ENCODE peak calls at places on chromosomes 12 and 14, in seven cellular contexts. One of them, this sample, is unnamed.

GRCh38 chr14:67400434-67400833 is 11.5 kb downstream of the PLEK2 start:
- DNase-seq in activated CD4-positive, alpha-beta T cell treated with anti-CD3 and anti-CD28 coated beads, Interleukin-2, amount 50 U/mL, for 24 hours: no peak
- DNase-seq in mucosa of gallbladder: peak
- DNase-seq in WTC11: no peak
- DNase-seq in iris pigment epithelial cell: no peak
- DNase-seq in fibroblast of the aortic adventitia: no peak
- DNase-seq in brain microvascular endothelial cell: no peak
- DNase-seq in this sample: no peak

GRCh38 chr14:105492966-105493871 is 2.2 kb downstream of the TEDC1 start:
- DNase-seq in activated CD4-positive, alpha-beta T cell treated with anti-CD3 and anti-CD28 coated beads, Interleukin-2, amount 50 U/mL, for 24 hours: no peak
- DNase-seq in mucosa of gallbladder: no peak
- DNase-seq in WTC11: no peak
- DNase-seq in iris pigment epithelial cell: no peak
- DNase-seq in fibroblast of the aortic adventitia: no peak
- DNase-seq in brain microvascular endothelial cell: no peak
- DNase-seq in this sample: peak

GRCh38 chr14:72433511-72433910 is 460.4 kb downstream of the DPF3 start:
- DNase-seq in activated CD4-positive, alpha-beta T cell treated with anti-CD3 and anti-CD28 coated beads, Interleukin-2, amount 50 U/mL, for 24 hours: no peak
- DNase-seq in mucosa of gallbladder: no peak
- DNase-seq in WTC11: no peak
- DNase-seq in iris pigment epithelial cell: peak
- DNase-seq in fibroblast of the aortic adventitia: peak
- DNase-seq in brain microvascular endothelial cell: peak
- DNase-seq in this sample: no peak

GRCh38 chr14:32201196-32201815 is 539 bp upstream of the RNU6-7 start:
- DNase-seq in activated CD4-positive, alpha-beta T cell treated with anti-CD3 and anti-CD28 coated beads, Interleukin-2, amount 50 U/mL, for 24 hours: peak
- DNase-seq in mucosa of gallbladder: peak
- DNase-seq in WTC11: peak
- DNase-seq in iris pigment epithelial cell: peak
- DNase-seq in fibroblast of the aortic adventitia: peak
- DNase-seq in brain microvascular endothelial cell: peak
- DNase-seq in this sample: peak

GRCh38 chr12:7512528-7512927 is 9.0 kb upstream of the CD163 start:
- DNase-seq in activated CD4-positive, alpha-beta T cell treated with anti-CD3 and anti-CD28 coated beads, Interleukin-2, amount 50 U/mL, for 24 hours: no peak
- DNase-seq in mucosa of gallbladder: no peak
- DNase-seq in WTC11: no peak
- DNase-seq in iris pigment epithelial cell: peak
- DNase-seq in fibroblast of the aortic adventitia: peak
- DNase-seq in brain microvascular endothelial cell: peak
- DNase-seq in this sample: no peak

GRCh38 chr12:124233846-124234620 is 60.9 kb upstream of the RFLNA start:
- DNase-seq in activated CD4-positive, alpha-beta T cell treated with anti-CD3 and anti-CD28 coated beads, Interleukin-2, amount 50 U/mL, for 24 hours: no peak
- DNase-seq in mucosa of gallbladder: no peak
- DNase-seq in WTC11: no peak
- DNase-seq in iris pigment epithelial cell: peak
- DNase-seq in fibroblast of the aortic adventitia: peak
- DNase-seq in brain microvascular endothelial cell: peak
- DNase-seq in this sample: no peak

GRCh38 chr12:121866331-121866730 is 7.7 kb upstream of the HPD start:
- DNase-seq in activated CD4-positive, alpha-beta T cell treated with anti-CD3 and anti-CD28 coated beads, Interleukin-2, amount 50 U/mL, for 24 hours: no peak
- DNase-seq in mucosa of gallbladder: no peak
- DNase-seq in WTC11: no peak
- DNase-seq in iris pigment epithelial cell: no peak
- DNase-seq in fibroblast of the aortic adventitia: peak
- DNase-seq in brain microvascular endothelial cell: no peak
- DNase-seq in this sample: no peak

GRCh38 chr12:3458041-3458440 is 33.0 kb upstream of the PRMT8 start:
- DNase-seq in activated CD4-positive, alpha-beta T cell treated with anti-CD3 and anti-CD28 coated beads, Interleukin-2, amount 50 U/mL, for 24 hours: no peak
- DNase-seq in mucosa of gallbladder: no peak
- DNase-seq in WTC11: no peak
- DNase-seq in iris pigment epithelial cell: peak
- DNase-seq in fibroblast of the aortic adventitia: no peak
- DNase-seq in brain microvascular endothelial cell: no peak
- DNase-seq in this sample: no peak

GRCh38 chr12:52603314-52603713 is 2.1 kb upstream of the KRT72 start:
- DNase-seq in activated CD4-positive, alpha-beta T cell treated with anti-CD3 and anti-CD28 coated beads, Interleukin-2, amount 50 U/mL, for 24 hours: no peak
- DNase-seq in mucosa of gallbladder: no peak
- DNase-seq in WTC11: no peak
- DNase-seq in iris pigment epithelial cell: no peak
- DNase-seq in fibroblast of the aortic adventitia: no peak
- DNase-seq in brain microvascular endothelial cell: no peak
- DNase-seq in this sample: no peak

GRCh38 chr12:66403746-66404145 is 101.5 kb downstream of the HELB start:
- DNase-seq in activated CD4-positive, alpha-beta T cell treated with anti-CD3 and anti-CD28 coated beads, Interleukin-2, amount 50 U/mL, for 24 hours: no peak
- DNase-seq in mucosa of gallbladder: no peak
- DNase-seq in WTC11: no peak
- DNase-seq in iris pigment epithelial cell: no peak
- DNase-seq in fibroblast of the aortic adventitia: no peak
- DNase-seq in brain microvascular endothelial cell: no peak
- DNase-seq in this sample: no peak

GRCh38 chr14:84767434-84767833 is 762.5 kb upstream of the FLRT2 start:
- DNase-seq in activated CD4-positive, alpha-beta T cell treated with anti-CD3 and anti-CD28 coated beads, Interleukin-2, amount 50 U/mL, for 24 hours: no peak
- DNase-seq in mucosa of gallbladder: no peak
- DNase-seq in WTC11: no peak
- DNase-seq in iris pigment epithelial cell: no peak
- DNase-seq in fibroblast of the aortic adventitia: no peak
- DNase-seq in brain microvascular endothelial cell: no peak
- DNase-seq in this sample: no peak

GRCh38 chr12:62793256-62794217 is 141.4 kb downstream of the PPM1H start:
- DNase-seq in activated CD4-positive, alpha-beta T cell treated with anti-CD3 and anti-CD28 coated beads, Interleukin-2, amount 50 U/mL, for 24 hours: peak
- DNase-seq in mucosa of gallbladder: peak
- DNase-seq in WTC11: peak
- DNase-seq in iris pigment epithelial cell: peak
- DNase-seq in fibroblast of the aortic adventitia: peak
- DNase-seq in brain microvascular endothelial cell: peak
- DNase-seq in this sample: peak

GRCh38 chr12:2179058-2179457 is 126.3 kb downstream of the CACNA1C start:
- DNase-seq in activated CD4-positive, alpha-beta T cell treated with anti-CD3 and anti-CD28 coated beads, Interleukin-2, amount 50 U/mL, for 24 hours: no peak
- DNase-seq in mucosa of gallbladder: no peak
- DNase-seq in WTC11: no peak
- DNase-seq in iris pigment epithelial cell: no peak
- DNase-seq in fibroblast of the aortic adventitia: no peak
- DNase-seq in brain microvascular endothelial cell: no peak
- DNase-seq in this sample: no peak

GRCh38 chr12:6333566-6333965 is 8.3 kb downstream of the TNFRSF1A start:
- DNase-seq in activated CD4-positive, alpha-beta T cell treated with anti-CD3 and anti-CD28 coated beads, Interleukin-2, amount 50 U/mL, for 24 hours: no peak
- DNase-seq in mucosa of gallbladder: no peak
- DNase-seq in WTC11: no peak
- DNase-seq in iris pigment epithelial cell: peak
- DNase-seq in fibroblast of the aortic adventitia: peak
- DNase-seq in brain microvascular endothelial cell: peak
- DNase-seq in this sample: no peak

GRCh38 chr12:74328623-74329022 is 209.0 kb upstream of the ATXN7L3B start:
- DNase-seq in activated CD4-positive, alpha-beta T cell treated with anti-CD3 and anti-CD28 coated beads, Interleukin-2, amount 50 U/mL, for 24 hours: no peak
- DNase-seq in mucosa of gallbladder: no peak
- DNase-seq in WTC11: no peak
- DNase-seq in iris pigment epithelial cell: no peak
- DNase-seq in fibroblast of the aortic adventitia: no peak
- DNase-seq in brain microvascular endothelial cell: no peak
- DNase-seq in this sample: no peak

GRCh38 chr14:90580381-90581335 is 183.8 kb downstream of the CALM1 start:
- DNase-seq in activated CD4-positive, alpha-beta T cell treated with anti-CD3 and anti-CD28 coated beads, Interleukin-2, amount 50 U/mL, for 24 hours: no peak
- DNase-seq in mucosa of gallbladder: no peak
- DNase-seq in WTC11: no peak
- DNase-seq in iris pigment epithelial cell: peak
- DNase-seq in fibroblast of the aortic adventitia: no peak
- DNase-seq in brain microvascular endothelial cell: no peak
- DNase-seq in this sample: no peak

GRCh38 chr12:61654698-61655097 is 605.5 kb upstream of the USP15 start:
- DNase-seq in activated CD4-positive, alpha-beta T cell treated with anti-CD3 and anti-CD28 coated beads, Interleukin-2, amount 50 U/mL, for 24 hours: no peak
- DNase-seq in mucosa of gallbladder: no peak
- DNase-seq in WTC11: no peak
- DNase-seq in iris pigment epithelial cell: no peak
- DNase-seq in fibroblast of the aortic adventitia: no peak
- DNase-seq in brain microvascular endothelial cell: peak
- DNase-seq in this sample: no peak

GRCh38 chr14:64417042-64417770 is 29.1 kb downstream of the MTHFD1 start:
- DNase-seq in activated CD4-positive, alpha-beta T cell treated with anti-CD3 and anti-CD28 coated beads, Interleukin-2, amount 50 U/mL, for 24 hours: no peak
- DNase-seq in mucosa of gallbladder: no peak
- DNase-seq in WTC11: no peak
- DNase-seq in iris pigment epithelial cell: peak
- DNase-seq in fibroblast of the aortic adventitia: peak
- DNase-seq in brain microvascular endothelial cell: peak
- DNase-seq in this sample: no peak

GRCh38 chr12:6615802-6616201 is 8.6 kb upstream of the CHD4 start:
- DNase-seq in activated CD4-positive, alpha-beta T cell treated with anti-CD3 and anti-CD28 coated beads, Interleukin-2, amount 50 U/mL, for 24 hours: no peak
- DNase-seq in mucosa of gallbladder: no peak
- DNase-seq in WTC11: no peak
- DNase-seq in iris pigment epithelial cell: no peak
- DNase-seq in fibroblast of the aortic adventitia: no peak
- DNase-seq in brain microvascular endothelial cell: no peak
- DNase-seq in this sample: no peak

GRCh38 chr14:104885973-104886689 is 21.1 kb downstream of the CEP170B start:
- DNase-seq in activated CD4-positive, alpha-beta T cell treated with anti-CD3 and anti-CD28 coated beads, Interleukin-2, amount 50 U/mL, for 24 hours: no peak
- DNase-seq in mucosa of gallbladder: no peak
- DNase-seq in WTC11: no peak
- DNase-seq in iris pigment epithelial cell: no peak
- DNase-seq in fibroblast of the aortic adventitia: no peak
- DNase-seq in brain microvascular endothelial cell: no peak
- DNase-seq in this sample: no peak

GRCh38 chr14:103973354-103973753 is 31.0 kb upstream of the RD3L start:
- DNase-seq in activated CD4-positive, alpha-beta T cell treated with anti-CD3 and anti-CD28 coated beads, Interleukin-2, amount 50 U/mL, for 24 hours: no peak
- DNase-seq in mucosa of gallbladder: no peak
- DNase-seq in WTC11: no peak
- DNase-seq in iris pigment epithelial cell: peak
- DNase-seq in fibroblast of the aortic adventitia: no peak
- DNase-seq in brain microvascular endothelial cell: no peak
- DNase-seq in this sample: no peak

GRCh38 chr12:89706551-89707348 is 1.9 kb downstream of the ATP2B1 start:
- DNase-seq in activated CD4-positive, alpha-beta T cell treated with anti-CD3 and anti-CD28 coated beads, Interleukin-2, amount 50 U/mL, for 24 hours: no peak
- DNase-seq in mucosa of gallbladder: no peak
- DNase-seq in WTC11: no peak
- DNase-seq in iris pigment epithelial cell: no peak
- DNase-seq in fibroblast of the aortic adventitia: no peak
- DNase-seq in brain microvascular endothelial cell: no peak
- DNase-seq in this sample: no peak

GRCh38 chr14:44847910-44848309 is 113.8 kb downstream of the KLHL28 start:
- DNase-seq in activated CD4-positive, alpha-beta T cell treated with anti-CD3 and anti-CD28 coated beads, Interleukin-2, amount 50 U/mL, for 24 hours: no peak
- DNase-seq in mucosa of gallbladder: no peak
- DNase-seq in WTC11: no peak
- DNase-seq in iris pigment epithelial cell: peak
- DNase-seq in fibroblast of the aortic adventitia: peak
- DNase-seq in brain microvascular endothelial cell: no peak
- DNase-seq in this sample: no peak

GRCh38 chr14:74524076-74524812 is 30.7 kb downstream of the ISCA2 start:
- DNase-seq in activated CD4-positive, alpha-beta T cell treated with anti-CD3 and anti-CD28 coated beads, Interleukin-2, amount 50 U/mL, for 24 hours: no peak
- DNase-seq in mucosa of gallbladder: no peak
- DNase-seq in WTC11: no peak
- DNase-seq in iris pigment epithelial cell: peak
- DNase-seq in fibroblast of the aortic adventitia: peak
- DNase-seq in brain microvascular endothelial cell: no peak
- DNase-seq in this sample: no peak

GRCh38 chr12:120588371-120588770 is 7.2 kb upstream of the POP5 start:
- DNase-seq in activated CD4-positive, alpha-beta T cell treated with anti-CD3 and anti-CD28 coated beads, Interleukin-2, amount 50 U/mL, for 24 hours: no peak
- DNase-seq in mucosa of gallbladder: no peak
- DNase-seq in WTC11: no peak
- DNase-seq in iris pigment epithelial cell: no peak
- DNase-seq in fibroblast of the aortic adventitia: no peak
- DNase-seq in brain microvascular endothelial cell: no peak
- DNase-seq in this sample: no peak

GRCh38 chr12:111767362-111768158 is 827 bp downstream of the ALDH2 start:
- DNase-seq in activated CD4-positive, alpha-beta T cell treated with anti-CD3 and anti-CD28 coated beads, Interleukin-2, amount 50 U/mL, for 24 hours: no peak
- DNase-seq in mucosa of gallbladder: no peak
- DNase-seq in WTC11: peak
- DNase-seq in iris pigment epithelial cell: no peak
- DNase-seq in fibroblast of the aortic adventitia: peak
- DNase-seq in brain microvascular endothelial cell: no peak
- DNase-seq in this sample: no peak

GRCh38 chr12:129570796-129571400 is 332.9 kb downstream of the TMEM132D start:
- DNase-seq in activated CD4-positive, alpha-beta T cell treated with anti-CD3 and anti-CD28 coated beads, Interleukin-2, amount 50 U/mL, for 24 hours: no peak
- DNase-seq in mucosa of gallbladder: no peak
- DNase-seq in WTC11: no peak
- DNase-seq in iris pigment epithelial cell: peak
- DNase-seq in fibroblast of the aortic adventitia: no peak
- DNase-seq in brain microvascular endothelial cell: peak
- DNase-seq in this sample: no peak

GRCh38 chr12:90036641-90037040 is 328.0 kb upstream of the ATP2B1 start:
- DNase-seq in activated CD4-positive, alpha-beta T cell treated with anti-CD3 and anti-CD28 coated beads, Interleukin-2, amount 50 U/mL, for 24 hours: no peak
- DNase-seq in mucosa of gallbladder: no peak
- DNase-seq in WTC11: no peak
- DNase-seq in iris pigment epithelial cell: peak
- DNase-seq in fibroblast of the aortic adventitia: peak
- DNase-seq in brain microvascular endothelial cell: no peak
- DNase-seq in this sample: no peak

GRCh38 chr14:92207012-92207927 is 85.5 kb downstream of the CPSF2 start:
- DNase-seq in activated CD4-positive, alpha-beta T cell treated with anti-CD3 and anti-CD28 coated beads, Interleukin-2, amount 50 U/mL, for 24 hours: no peak
- DNase-seq in mucosa of gallbladder: no peak
- DNase-seq in WTC11: peak
- DNase-seq in iris pigment epithelial cell: no peak
- DNase-seq in fibroblast of the aortic adventitia: no peak
- DNase-seq in brain microvascular endothelial cell: no peak
- DNase-seq in this sample: no peak

GRCh38 chr12:98883231-98883630 is 238.1 kb downstream of the APAF1 start:
- DNase-seq in activated CD4-positive, alpha-beta T cell treated with anti-CD3 and anti-CD28 coated beads, Interleukin-2, amount 50 U/mL, for 24 hours: no peak
- DNase-seq in mucosa of gallbladder: no peak
- DNase-seq in WTC11: no peak
- DNase-seq in iris pigment epithelial cell: no peak
- DNase-seq in fibroblast of the aortic adventitia: no peak
- DNase-seq in brain microvascular endothelial cell: no peak
- DNase-seq in this sample: no peak

GRCh38 chr12:130704606-130705005 is 11.5 kb downstream of the RIMBP2 start:
- DNase-seq in activated CD4-positive, alpha-beta T cell treated with anti-CD3 and anti-CD28 coated beads, Interleukin-2, amount 50 U/mL, for 24 hours: no peak
- DNase-seq in mucosa of gallbladder: no peak
- DNase-seq in WTC11: no peak
- DNase-seq in iris pigment epithelial cell: no peak
- DNase-seq in fibroblast of the aortic adventitia: no peak
- DNase-seq in brain microvascular endothelial cell: no peak
- DNase-seq in this sample: no peak

GRCh38 chr14:75542585-75543091 is 20.4 kb downstream of the BATF start:
- DNase-seq in activated CD4-positive, alpha-beta T cell treated with anti-CD3 and anti-CD28 coated beads, Interleukin-2, amount 50 U/mL, for 24 hours: no peak
- DNase-seq in mucosa of gallbladder: peak
- DNase-seq in WTC11: no peak
- DNase-seq in iris pigment epithelial cell: peak
- DNase-seq in fibroblast of the aortic adventitia: peak
- DNase-seq in brain microvascular endothelial cell: no peak
- DNase-seq in this sample: peak

GRCh38 chr14:101721951-101722661 is 39.4 kb upstream of the PPP2R5C start:
- DNase-seq in activated CD4-positive, alpha-beta T cell treated with anti-CD3 and anti-CD28 coated beads, Interleukin-2, amount 50 U/mL, for 24 hours: peak
- DNase-seq in mucosa of gallbladder: peak
- DNase-seq in WTC11: no peak
- DNase-seq in iris pigment epithelial cell: peak
- DNase-seq in fibroblast of the aortic adventitia: no peak
- DNase-seq in brain microvascular endothelial cell: no peak
- DNase-seq in this sample: peak

This sample was measured in ureter.